ENCODE peak calls at places on chromosome 14, in eight cellular contexts. Y is NCI-H1092 treated with DMSO at 0.1 percent for 48 hours; M is BE2C; B is HCT116; X is activated CD4-positive, alpha-beta T cell treated with anti-CD3 and anti-CD28 coated beads for 4 hours; P is H54; J is GM23338; Q is myocyte. D is an unnamed sample.

GRCh38 chr14:96409701-96410100 is 17.8 kb downstream of the AK7 start:
- DNase-seq in X (no peak), P (peak; percentile 47), Q (peak; percentile 6), J (no peak), M (no peak), B (peak; percentile 71), Y (no peak), D (no peak)

GRCh38 chr14:38721822-38722431 is 381.1 kb downstream of the SEC23A start:
- DNase-seq in Q (peak; percentile 75), X (peak; percentile 1), J (peak; percentile 87), Y (peak; percentile 37), P (peak; percentile 5), M (peak; percentile 60), B (peak; percentile 40), D (no peak)

GRCh38 chr14:105700622-105701288 is 174.4 kb downstream of the TMEM121 start:
- DNase-seq in X (no peak), J (no peak), Q (no peak), M (no peak), P (no peak), B (no peak), Y (no peak), D (no peak)

GRCh38 chr14:102899516-102899900 is 23.0 kb upstream of the AMN start:
- DNase-seq in Q (no peak), P (no peak), X (no peak), J (no peak), B (no peak), M (no peak), Y (no peak), D (no peak)

GRCh38 chr14:89267163-89267562 is 149.9 kb downstream of the FOXN3 start:
- DNase-seq in M (no peak), X (no peak), B (no peak), Q (no peak), Y (no peak), J (peak; percentile 57), P (no peak), D (no peak)

GRCh38 chr14:89298056-89298834 is 118.8 kb downstream of the FOXN3 start:
- DNase-seq in X (no peak), M (no peak), Q (no peak), B (no peak), P (no peak), Y (peak; percentile 75), J (no peak), D (no peak)

GRCh38 chr14:69363055-69363454 is 35.0 kb downstream of the ERH start:
- DNase-seq in Y (no peak), Q (peak; percentile 15), J (peak; percentile 72), M (peak; percentile 67), B (no peak), P (no peak), X (no peak), D (no peak)

GRCh38 chr14:89773151-89773550 is 181.4 kb downstream of the EFCAB11 start:
- DNase-seq in J (no peak), Q (no peak), M (no peak), Y (no peak), X (no peak), P (no peak), B (no peak), D (no peak)

GRCh38 chr14:90499121-90499520 is 102.3 kb downstream of the CALM1 start:
- DNase-seq in X (no peak), J (no peak), B (no peak), Q (no peak), Y (no peak), M (no peak), P (no peak), D (no peak)

D was measured in vagina.